ENCODE peak calls at places on chromosome 14, in five cellular contexts. S, X, M, G and V are unnamed samples.

GRCh38 chr14:92717571-92718042 is 30.8 kb downstream of the LGMN start:
- DNase-seq in S (no peak), X (no peak), M (no peak), G (no peak), V (no peak)

GRCh38 chr14:92601131-92601710 is 87.6 kb downstream of the RIN3 start:
- DNase-seq in S (no peak), X (no peak), M (no peak), G (no peak), V (no peak)

GRCh38 chr14:88793259-88793625 is 489 bp upstream of the EML5 start:
- DNase-seq in S (no peak), X (no peak), M (no peak), G (no peak), V (no peak)

GRCh38 chr14:69037790-69038448 is 58.8 kb upstream of the ACTN1 start:
- DNase-seq in S (no peak), X (no peak), M (no peak), G (peak), V (peak)

GRCh38 chr14:20681348-20682126 is 2.8 kb upstream of the RNASE4 start:
- DNase-seq in S (peak), X (peak), M (peak), G (peak), V (peak)

GRCh38 chr14:87690076-87690661 is 302.8 kb downstream of the GALC start:
- DNase-seq in S (no peak), X (no peak), M (no peak), G (no peak), V (no peak)

GRCh38 chr14:105466491-105467248 is 8.0 kb upstream of the CRIP2 start:
- DNase-seq in S (no peak), X (no peak), M (no peak), G (no peak), V (no peak)

GRCh38 chr14:61623927-61624326 is 71.4 kb upstream of the HIF1A start:
- DNase-seq in S (no peak), X (peak), M (no peak), G (no peak), V (no peak)

GRCh38 chr14:102474934-102475333 is 34.6 kb downstream of the ANKRD9 start:
- DNase-seq in S (no peak), X (peak), M (peak), G (no peak), V (peak)

GRCh38 chr14:93725002-93725582 is 63.2 kb downstream of the PRIMA1 start:
- DNase-seq in S (no peak), X (no peak), M (no peak), G (no peak), V (no peak)

GRCh38 chr14:105317546-105317945 is 3.0 kb downstream of the PACS2 start:
- DNase-seq in S (no peak), X (peak), M (peak), G (peak), V (peak)

GRCh38 chr14:57317248-57317833 is 48.6 kb downstream of the AP5M1 start:
- DNase-seq in S (peak), X (peak), M (peak), G (peak), V (peak)

GRCh38 chr14:39988939-39989338 is 556.7 kb upstream of the FBXO33 start:
- DNase-seq in S (peak), X (peak), M (no peak), G (peak), V (no peak)

GRCh38 chr14:69620981-69621380 is 9.6 kb downstream of the SUSD6 start:
- DNase-seq in S (no peak), X (no peak), M (no peak), G (no peak), V (no peak)

GRCh38 chr14:33332497-33332896 is 393.8 kb downstream of the NPAS3 start:
- DNase-seq in S (no peak), X (no peak), M (no peak), G (no peak), V (no peak)

GRCh38 chr14:67526676-67527459 is 6.2 kb upstream of the PLEKHH1 start:
- DNase-seq in S (peak), X (peak), M (peak), G (peak), V (peak)

GRCh38 chr14:87407344-87407743 is 585.6 kb downstream of the GALC start:
- DNase-seq in S (no peak), X (no peak), M (no peak), G (no peak), V (no peak)

GRCh38 chr14:90491868-90492560 is 95.2 kb downstream of the CALM1 start:
- DNase-seq in S (no peak), X (peak), M (peak), G (peak), V (peak)

GRCh38 chr14:99968931-99969330 is 96.3 kb upstream of the EVL start:
- DNase-seq in S (no peak), X (peak), M (peak), G (peak), V (no peak)

GRCh38 chr14:37253905-37254304 is 56.2 kb downstream of the MIPOL1 start:
- DNase-seq in S (no peak), X (peak), M (peak), G (peak), V (peak)

GRCh38 chr14:63186453-63186852 is 17.8 kb upstream of the RHOJ start:
- DNase-seq in S (no peak), X (peak), M (peak), G (peak), V (no peak)

GRCh38 chr14:59897757-59898383 is 22.1 kb upstream of the LRRC9 start:
- DNase-seq in S (peak), X (peak), M (no peak), G (peak), V (no peak)